ENCODE peak calls at places on chromosomes 11 and 22, in five cellular contexts. G, O, D, V and Y are unnamed samples.
A peak's percentile ranks its signal among the peaks of the same experiment; 100 is the strongest.

GRCh38 chr11:122367809-122368231 is 251.8 kb upstream of the BLID start:
- DNase-seq in V (peak; percentile 45), D (no peak), O (no peak), G (peak; percentile 56), Y (no peak)

GRCh38 chr11:35553831-35554230 is 28.4 kb upstream of the PAMR1 start:
- DNase-seq in D (no peak), G (peak; percentile 95), V (peak; percentile 92), O (no peak), Y (no peak)

GRCh38 chr11:115357066-115357465 is 147.1 kb downstream of the CADM1 start:
- DNase-seq in V (no peak), D (no peak), G (no peak), O (no peak), Y (no peak)

GRCh38 chr11:77113382-77114088 is 10.9 kb downstream of the OMP start:
- DNase-seq in D (no peak), O (peak; percentile 86), G (peak; percentile 45), V (peak; percentile 47), Y (peak; percentile 53)

GRCh38 chr11:86064236-86064803 is 4.6 kb downstream of the PICALM start:
- DNase-seq in O (no peak), G (no peak), D (no peak), V (peak; percentile 50), Y (no peak)

GRCh38 chr11:110763249-110764011 is 51.2 kb upstream of the ARHGAP20 start:
- DNase-seq in G (peak; percentile 80), D (no peak), V (peak; percentile 89), O (no peak), Y (no peak)

GRCh38 chr11:78800756-78801155 is 226.1 kb upstream of the NARS2 start:
- DNase-seq in V (no peak), D (no peak), G (no peak), O (no peak), Y (no peak)

GRCh38 chr11:133821776-133822175 is 23.5 kb downstream of the SPATA19 start:
- DNase-seq in D (no peak), G (no peak), V (peak; percentile 6), O (peak; percentile 93), Y (peak; percentile 68)

GRCh38 chr22:39724390-39724789 is 153.8 kb downstream of the CACNA1I start:
- DNase-seq in V (peak; percentile 3), G (no peak), D (no peak), O (peak; percentile 41), Y (no peak)

GRCh38 chr11:11416917-11417316 is 63.9 kb upstream of the CSNK2A3 start:
- DNase-seq in G (peak; percentile 54), D (no peak), V (peak; percentile 79), O (no peak), Y (no peak)

GRCh38 chr11:33040127-33040861 is 922 bp downstream of the TCP11L1 start:
- DNase-seq in G (no peak), D (no peak), O (peak; percentile 22), V (peak; percentile 48), Y (peak; percentile 61)

GRCh38 chr22:23058481-23059336 is 11.6 kb upstream of the GNAZ start:
- DNase-seq in V (no peak), D (peak; percentile 29), G (no peak), O (no peak), Y (no peak)

GRCh38 chr11:95542868-95543551 is 246.6 kb downstream of the FAM76B start:
- DNase-seq in D (no peak), V (no peak), G (no peak), O (no peak), Y (no peak)

GRCh38 chr22:22730655-22731373 is 86.4 kb downstream of the GGTLC2 start:
- DNase-seq in V (no peak), G (no peak), D (no peak), O (no peak), Y (no peak)

GRCh38 chr11:3781423-3781822 is 15.9 kb downstream of the NUP98 start:
- DNase-seq in V (peak; percentile 54), G (no peak), O (no peak), D (no peak), Y (no peak)

GRCh38 chr22:49964493-49965290 is 4.1 kb downstream of the PIM3 start:
- DNase-seq in V (no peak), G (no peak), O (no peak), D (peak; percentile 50), Y (no peak)

GRCh38 chr22:11360632-11361031 is 4167.4 kb upstream of the OR11H1 start:
- DNase-seq in G (no peak), D (peak; percentile 43), V (no peak), O (no peak), Y (no peak)

GRCh38 chr11:69002743-69003231 is 10.3 kb downstream of the MRGPRF start:
- DNase-seq in G (no peak), V (no peak), D (peak; percentile 38), O (no peak), Y (no peak)

GRCh38 chr11:66429983-66430602 is 8.6 kb downstream of the MRPL11 start:
- DNase-seq in O (peak; percentile 94), V (peak; percentile 72), G (peak; percentile 62), D (peak; percentile 83), Y (peak; percentile 78)

GRCh38 chr11:88402192-88402715 is 64.7 kb upstream of the CTSC start:
- DNase-seq in O (no peak), V (peak; percentile 91), D (no peak), G (peak; percentile 87), Y (no peak)

GRCh38 chr11:97502201-97502600 is 1112.4 kb downstream of the JRKL start:
- DNase-seq in O (no peak), V (peak; percentile 0), D (no peak), G (peak; percentile 65), Y (no peak)

GRCh38 chr22:25896098-25896497 is 154.1 kb downstream of the MYO18B start:
- DNase-seq in O (peak; percentile 61), G (no peak), V (no peak), D (no peak), Y (peak; percentile 18)
- TF ChIP-seq CTCF in O (peak; percentile 38), G (no peak), V (no peak), D (no peak), Y (peak; percentile 3)

GRCh38 chr22:43159484-43160178 is 8.3 kb downstream of the TSPO start:
- DNase-seq in O (peak; percentile 76), G (no peak), D (no peak), V (no peak), Y (no peak)
- TF ChIP-seq CTCF in O (peak; percentile 62), G (peak; percentile 37), D (peak; percentile 39), V (peak; percentile 25), Y (no peak)

DNA sequence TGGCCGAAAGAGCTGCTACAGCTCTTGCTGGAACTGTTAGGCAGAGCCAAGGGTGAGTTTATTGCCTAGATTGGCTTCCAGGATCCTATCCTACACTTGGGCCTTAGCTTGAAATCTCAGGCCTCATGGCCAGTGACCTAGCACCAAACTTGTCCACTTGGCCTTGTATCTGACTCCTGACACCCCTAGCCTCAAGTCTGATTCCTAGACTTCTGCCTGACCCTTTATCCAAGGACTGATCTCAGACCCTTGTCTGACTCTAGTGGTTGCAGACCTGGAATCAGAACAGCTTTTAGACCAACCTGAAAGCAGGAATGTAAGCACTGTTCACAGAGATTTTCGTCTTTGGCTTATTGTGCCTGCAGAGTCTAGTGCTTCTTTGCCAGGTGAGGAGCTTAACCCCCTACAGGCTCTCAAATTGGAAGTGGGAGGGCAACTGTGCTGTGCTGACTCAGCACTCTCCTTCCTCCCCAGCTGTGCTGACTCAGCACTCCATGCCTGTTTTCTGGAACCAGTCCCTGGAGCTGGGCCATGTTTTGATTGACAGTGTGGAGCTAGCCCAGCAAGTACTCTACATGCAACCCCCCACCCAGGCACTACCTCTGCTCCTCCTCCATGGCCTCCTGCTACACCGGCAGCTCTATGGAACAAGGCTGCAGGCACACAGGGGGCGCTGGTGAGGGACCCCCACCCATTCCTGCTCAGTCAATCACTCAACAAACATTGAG is 35.1 kb downstream of the RRP8 start:
- DNase-seq in O (peak; percentile 67), G (peak; percentile 73), V (peak; percentile 71), D (no peak), Y (no peak)
- TF ChIP-seq CTCF in O (peak; percentile 53), G (peak; percentile 15), V (no peak), D (no peak), Y (no peak)

DNA sequence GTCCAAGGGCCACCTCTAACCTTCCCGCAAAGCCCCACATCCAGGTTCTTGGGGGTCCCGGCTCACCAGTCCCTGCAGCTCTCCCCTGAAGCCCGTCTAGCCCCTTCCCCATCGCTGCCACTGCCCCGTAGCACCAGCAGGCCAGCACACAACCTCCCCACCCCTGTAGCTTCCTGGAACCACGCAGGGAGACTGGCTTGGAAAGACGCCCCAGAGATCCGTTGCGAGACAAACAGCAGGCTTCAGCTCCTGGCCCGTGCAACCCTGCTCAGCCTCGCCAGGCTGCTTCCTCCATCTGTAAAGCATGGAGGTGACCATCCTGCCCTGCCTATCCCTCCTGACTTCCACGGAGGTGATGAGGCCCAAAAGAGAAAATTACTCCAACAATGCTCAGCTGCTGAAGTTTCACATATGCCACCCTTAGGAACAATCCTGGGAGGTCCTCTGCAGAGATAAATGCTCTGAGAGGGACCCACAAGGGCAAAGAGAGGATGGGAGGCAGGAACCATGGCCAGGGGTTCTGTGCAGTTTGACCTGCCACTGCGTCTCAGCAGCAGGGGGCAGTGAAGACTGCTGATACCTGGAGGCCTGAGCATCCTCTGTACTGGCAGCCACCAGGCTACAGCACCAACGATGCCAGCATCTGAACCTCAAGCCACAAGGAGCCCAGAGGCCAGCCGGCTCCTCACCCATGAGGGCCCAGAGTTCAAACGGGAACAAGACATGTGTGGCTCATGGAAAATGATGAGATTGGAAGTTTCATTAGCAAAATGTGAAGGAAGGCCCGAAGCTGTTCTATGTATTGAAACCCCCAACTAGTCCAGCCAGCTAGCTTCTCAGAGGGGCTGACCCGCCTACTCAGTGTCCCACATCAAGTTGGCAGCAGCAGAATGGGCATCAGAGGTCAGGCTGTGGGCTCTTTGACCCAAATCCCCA is 16.1 kb downstream of the DGCR2 start:
- DNase-seq in O (peak; percentile 51), G (no peak), V (no peak), D (no peak), Y (no peak)
- TF ChIP-seq CTCF in O (peak; percentile 48), G (no peak), V (peak; percentile 27), D (peak; percentile 26), Y (peak; percentile 44)